ENCODE peak calls at places on chromosomes 16 and 17, in six cellular contexts. A is WTC11, V is lower lobe of right lung, B is PC-3, K is prostate gland, O is tibial nerve. P is an unnamed sample.

GRCh38 chr17:34452769-34453168 is 89.7 kb upstream of the CCL1 start:
- DNase-seq in A (no peak), V (no peak), B (no peak), K (no peak), O (no peak), P (no peak)

GRCh38 chr17:11140028-11140427 is 101.0 kb upstream of the SHISA6 start:
- DNase-seq in A (no peak), V (no peak), B (no peak), K (peak), O (peak), P (no peak)

GRCh38 chr17:1532836-1533602 is 16.6 kb upstream of the INPP5K start:
- DNase-seq in A (peak), V (no peak), B (peak), K (no peak), O (no peak), P (no peak)

GRCh38 chr17:50461550-50462132 is 7.0 kb downstream of the CHAD start:
- DNase-seq in A (no peak), V (no peak), B (no peak), K (no peak), O (no peak), P (no peak)

GRCh38 chr16:54923055-54923473 is 7.6 kb upstream of the IRX5 start:
- DNase-seq in A (no peak), V (no peak), B (no peak), K (no peak), O (no peak), P (no peak)

GRCh38 chr17:13704333-13704732 is 102.6 kb upstream of the HS3ST3A1 start:
- DNase-seq in A (no peak), V (no peak), B (peak), K (no peak), O (no peak), P (no peak)

GRCh38 chr17:61583242-61583641 is 7.8 kb downstream of the NACA2 start:
- DNase-seq in A (no peak), V (no peak), B (peak), K (no peak), O (no peak), P (no peak)

GRCh38 chr17:29010586-29010985 is 4.8 kb upstream of the SEZ6 start:
- DNase-seq in A (no peak), V (no peak), B (no peak), K (no peak), O (no peak), P (no peak)

GRCh38 chr16:89183975-89184684 is 12.6 kb downstream of the CDH15 start:
- DNase-seq in A (no peak), V (no peak), B (no peak), K (no peak), O (no peak), P (no peak)

GRCh38 chr17:61211233-61211632 is 188.4 kb upstream of the TBX2 start:
- DNase-seq in A (no peak), V (no peak), B (no peak), K (no peak), O (no peak), P (no peak)

GRCh38 chr17:62780951-62781350 is 27.2 kb downstream of the MARCHF10 start:
- DNase-seq in A (no peak), V (no peak), B (peak), K (no peak), O (no peak), P (no peak)

GRCh38 chr16:23836404-23837291 is 865 bp downstream of the PRKCB start:
- DNase-seq in A (peak), V (peak), B (no peak), K (no peak), O (no peak), P (no peak)

GRCh38 chr17:81398170-81398854 is 3.1 kb downstream of the BAHCC1 start:
- DNase-seq in A (peak), V (no peak), B (peak), K (no peak), O (no peak), P (no peak)

GRCh38 chr17:81396278-81396721 is 1.0 kb downstream of the BAHCC1 start:
- DNase-seq in A (no peak), V (no peak), B (no peak), K (no peak), O (no peak), P (no peak)

GRCh38 chr17:81396722-81397313 is 1.6 kb downstream of the BAHCC1 start:
- DNase-seq in A (peak), V (no peak), B (peak), K (no peak), O (no peak), P (no peak)

GRCh38 chr17:81398855-81399451 is 3.7 kb downstream of the BAHCC1 start:
- DNase-seq in A (no peak), V (no peak), B (peak), K (no peak), O (no peak), P (no peak)

GRCh38 chr17:81397314-81398169 is 2.3 kb downstream of the BAHCC1 start:
- DNase-seq in A (peak), V (no peak), B (peak), K (no peak), O (no peak), P (no peak)
- TF ChIP-seq CTCF in A (no peak), V (peak), B (peak), K (peak), O (no peak), P (peak)

DNA sequence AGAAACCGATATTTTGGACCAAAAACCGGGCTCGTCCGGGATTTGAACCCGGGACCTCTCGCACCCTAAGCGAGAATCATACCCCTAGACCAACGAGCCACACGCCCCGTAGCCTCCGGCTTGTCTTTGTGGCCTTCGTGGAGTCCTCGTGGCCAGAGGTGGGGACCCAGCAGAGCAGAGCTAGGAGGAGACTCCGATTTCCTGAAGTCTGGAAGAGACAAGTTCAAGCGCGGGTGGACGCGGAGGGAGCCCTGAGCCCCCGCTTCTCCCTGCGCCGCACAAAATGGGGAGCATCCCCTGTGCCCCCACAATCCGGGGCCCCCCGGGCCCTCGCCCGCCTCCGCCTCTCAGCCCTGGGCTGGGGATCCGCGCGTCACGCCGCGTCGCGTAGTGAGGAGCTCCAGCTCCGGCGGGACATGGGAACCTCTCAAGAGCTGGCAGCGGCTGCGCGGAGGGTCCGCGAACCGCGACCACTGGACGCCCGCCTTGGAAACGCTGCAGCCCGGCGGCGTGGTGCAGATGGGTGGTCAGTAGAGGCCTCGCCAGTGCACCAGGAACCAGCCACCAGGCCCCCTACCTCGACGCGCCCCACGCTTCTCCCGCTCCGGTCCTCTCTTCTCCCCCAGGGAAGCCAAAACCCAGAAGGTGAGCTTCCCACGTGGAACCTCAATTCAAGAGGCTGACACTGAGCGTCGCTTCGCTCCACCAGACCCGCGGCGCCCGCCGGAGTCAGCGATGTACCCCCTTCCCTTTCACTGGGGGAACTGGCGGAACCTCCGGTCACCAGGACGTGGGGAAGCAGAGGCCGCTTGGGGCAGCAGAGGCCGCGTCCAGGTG is 5.2 kb upstream of the OR1F1 start:
- DNase-seq in A (peak), V (peak), B (peak), K (no peak), O (no peak), P (peak)
- TF ChIP-seq CTCF in A (no peak), V (peak), B (no peak), K (no peak), O (no peak), P (peak)

GRCh38 chr16:79375351-79375750 is 225.2 kb downstream of the MAF start:
- DNase-seq in A (no peak), V (no peak), B (no peak), K (no peak), O (no peak), P (no peak)

GRCh38 chr16:79370736-79371135 is 229.8 kb downstream of the MAF start:
- DNase-seq in A (no peak), V (no peak), B (no peak), K (no peak), O (no peak), P (no peak)

GRCh38 chr16:79369796-79370195 is 230.7 kb downstream of the MAF start:
- DNase-seq in A (no peak), V (no peak), B (no peak), K (no peak), O (no peak), P (no peak)

GRCh38 chr16:79367822-79368221 is 232.7 kb downstream of the MAF start:
- DNase-seq in A (no peak), V (no peak), B (no peak), K (no peak), O (no peak), P (no peak)

DNA sequence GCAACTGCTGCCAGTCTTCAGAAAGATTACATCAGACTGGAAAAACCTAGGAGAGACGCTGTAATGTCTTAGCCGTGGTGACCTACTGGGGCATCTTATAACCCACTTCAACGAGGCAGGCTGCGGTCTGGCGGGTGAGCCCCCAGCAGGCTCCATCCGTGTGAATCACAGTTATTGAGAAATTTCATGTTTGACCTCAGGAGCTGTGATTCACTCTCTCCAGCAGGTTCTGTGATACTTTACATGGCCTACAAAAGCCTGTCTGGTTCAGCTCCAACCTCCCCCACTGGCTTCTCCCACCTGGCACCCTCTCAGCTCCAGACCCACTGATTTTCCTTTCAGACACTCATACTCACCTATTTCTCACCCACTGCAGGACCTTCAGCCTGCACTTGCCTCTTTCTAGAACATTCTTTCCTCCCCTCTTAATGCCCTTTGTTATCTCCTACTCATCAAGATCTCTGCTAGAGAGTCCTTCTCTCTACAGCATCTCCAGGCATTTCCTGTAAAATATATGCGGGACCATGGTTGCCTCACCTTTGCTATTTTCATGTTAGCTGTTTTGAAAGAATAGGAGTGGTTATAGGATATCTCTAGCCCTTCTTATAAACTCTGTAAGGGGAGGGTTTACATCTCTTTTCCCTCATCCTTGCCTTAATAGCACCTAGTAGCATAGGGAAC is 227.9 kb downstream of the MAF start:
- DNase-seq in A (no peak), V (no peak), B (no peak), K (no peak), O (peak), P (no peak)
- TF ChIP-seq CTCF in A (no peak), V (no peak), B (no peak), K (no peak), O (no peak), P (no peak)

GRCh38 chr16:4814542-4815173 is 12.2 kb upstream of the ROGDI start:
- DNase-seq in A (no peak), V (no peak), B (no peak), K (no peak), O (no peak), P (peak)
- TF ChIP-seq CTCF in A (no peak), V (no peak), B (no peak), K (no peak), O (no peak), P (no peak)

GRCh38 chr17:45231481-45232116 is 9.9 kb downstream of the FMNL1 start:
- DNase-seq in A (peak), V (no peak), B (peak), K (no peak), O (no peak), P (peak)
- TF ChIP-seq CTCF in A (peak), V (peak), B (peak), K (no peak), O (no peak), P (peak)

GRCh38 chr16:25143898-25144297 is 32.4 kb downstream of the LCMT1 start:
- DNase-seq in A (peak), V (no peak), B (no peak), K (peak), O (no peak), P (no peak)
- TF ChIP-seq CTCF in A (peak), V (no peak), B (peak), K (no peak), O (no peak), P (peak)

GRCh38 chr16:85401917-85402766 is 211.0 kb upstream of the GSE1 start:
- DNase-seq in A (peak), V (peak), B (no peak), K (no peak), O (no peak), P (peak)

GRCh38 chr16:85401370-85401916 is 211.7 kb upstream of the GSE1 start:
- DNase-seq in A (peak), V (peak), B (no peak), K (no peak), O (no peak), P (peak)

GRCh38 chr16:85398688-85399582 is 214.2 kb upstream of the GSE1 start:
- DNase-seq in A (peak), V (peak), B (no peak), K (no peak), O (no peak), P (peak)

GRCh38 chr16:85399583-85400284 is 213.4 kb upstream of the GSE1 start:
- DNase-seq in A (peak), V (peak), B (no peak), K (no peak), O (no peak), P (peak)

GRCh38 chr16:85400305-85401205 is 212.6 kb upstream of the GSE1 start:
- DNase-seq in A (peak), V (peak), B (no peak), K (no peak), O (no peak), P (no peak)
- TF ChIP-seq CTCF in A (no peak), V (no peak), B (no peak), K (no peak), O (no peak), P (no peak)

P was measured in chondrocyte.